ENCODE peak calls at places on chromosomes 7 and 10, in ten cellular contexts. H is astrocyte, G is ascending aorta, S is WERI-Rb-1, Y is progenitor cell of endocrine pancreas, J is AG10803, M is ovary, I is mesothelial cell of epicardium, L is A673, A is mammary epithelial cell. K is an unnamed sample.

GRCh38 chr7:2509298-2509906 is 10.2 kb upstream of the LFNG start:
- DNase-seq in L (no peak), Y (no peak), J (no peak), M (no peak), H (no peak), S (no peak), G (no peak), I (no peak), A (no peak), K (no peak)

GRCh38 chr7:142608630-142609029 is 140.6 kb upstream of the PRSS1 start:
- DNase-seq in I (no peak), S (no peak), Y (no peak), G (no peak), A (no peak), L (no peak), J (no peak), M (no peak), H (no peak), K (no peak)

GRCh38 chr10:92124020-92124419 is 166.9 kb downstream of the CPEB3 start:
- DNase-seq in G (no peak), M (peak), J (no peak), S (no peak), A (no peak), Y (no peak), L (no peak), I (no peak), H (no peak), K (no peak)

GRCh38 chr7:27128034-27128433 is 2.5 kb downstream of the HOXA4 start:
- DNase-seq in A (no peak), M (no peak), H (peak), L (no peak), I (no peak), S (no peak), G (no peak), J (no peak), Y (no peak), K (no peak)

GRCh38 chr10:109647627-109648026 is 275.7 kb downstream of the XPNPEP1 start:
- DNase-seq in G (no peak), Y (no peak), I (no peak), A (no peak), J (no peak), H (no peak), M (no peak), L (no peak), S (peak), K (no peak)

GRCh38 chr10:112985701-112986510 is 35.9 kb downstream of the TCF7L2 start:
- DNase-seq in S (no peak), A (peak), H (peak), J (peak), I (no peak), M (no peak), Y (no peak), G (no peak), L (no peak), K (no peak)

GRCh38 chr10:44589931-44590330 is 205.0 kb upstream of the CXCL12 start:
- DNase-seq in I (no peak), A (no peak), L (no peak), H (no peak), M (no peak), J (no peak), G (no peak), Y (no peak), S (no peak), K (no peak)

GRCh38 chr7:45573636-45574470 is at the start of gene ADCY1:
- DNase-seq in S (no peak), M (no peak), L (peak), Y (peak), J (no peak), I (peak), G (no peak), A (no peak), H (no peak), K (no peak)

GRCh38 chr7:21603972-21604749 is 61.3 kb downstream of the DNAH11 start:
- DNase-seq in M (no peak), L (no peak), J (no peak), H (no peak), G (no peak), Y (no peak), I (no peak), S (no peak), A (no peak), K (no peak)

GRCh38 chr7:23373151-23374004 is 74.2 kb downstream of the MALSU1 start:
- DNase-seq in Y (no peak), A (peak), H (peak), M (no peak), I (no peak), L (no peak), S (no peak), J (no peak), G (no peak), K (no peak)

GRCh38 chr10:14244801-14245211 is 85.9 kb downstream of the FRMD4A start:
- DNase-seq in G (no peak), H (peak), J (peak), L (peak), M (no peak), I (no peak), S (no peak), A (peak), Y (no peak), K (no peak)

GRCh38 chr10:77959384-77959783 is 32.8 kb upstream of the DLG5 start:
- DNase-seq in G (no peak), Y (no peak), H (peak), M (peak), A (no peak), J (no peak), I (no peak), S (no peak), L (no peak), K (no peak)

GRCh38 chr7:45574521-45575500 is 643 bp downstream of the ADCY1 start:
- DNase-seq in M (no peak), I (peak), L (peak), A (peak), H (peak), S (peak), G (no peak), J (peak), Y (peak), K (no peak)

GRCh38 chr7:78939669-78940068 is 513.8 kb downstream of the MAGI2 start:
- DNase-seq in G (no peak), A (no peak), I (no peak), H (no peak), J (no peak), M (no peak), S (no peak), Y (no peak), L (no peak), K (no peak)

GRCh38 chr7:116399808-116400207 is 99.7 kb upstream of the CAV2 start:
- DNase-seq in A (peak), L (peak), Y (no peak), J (peak), I (no peak), S (no peak), G (no peak), M (no peak), H (peak), K (no peak)

GRCh38 chr10:131641231-131641630 is 259.6 kb upstream of the PPP2R2D start:
- DNase-seq in A (no peak), M (no peak), L (peak), H (no peak), G (no peak), J (no peak), Y (no peak), I (no peak), S (no peak), K (no peak)

GRCh38 chr7:28815369-28815927 is 142.7 kb downstream of the TRIL start:
- DNase-seq in L (no peak), G (no peak), H (no peak), A (no peak), Y (no peak), M (no peak), I (no peak), S (no peak), J (peak), K (no peak)

GRCh38 chr10:117960345-117960744 is 86.4 kb downstream of the RAB11FIP2 start:
- DNase-seq in I (no peak), Y (no peak), J (peak), A (peak), M (no peak), H (peak), L (no peak), G (no peak), S (no peak), K (no peak)

GRCh38 chr10:131452926-131453771 is 141.6 kb upstream of the TCERG1L start:
- DNase-seq in Y (peak), A (no peak), L (no peak), I (peak), M (peak), S (peak), J (no peak), H (no peak), G (no peak), K (no peak)

GRCh38 chr7:32244806-32245345 is 174.7 kb upstream of the PDE1C start:
- DNase-seq in H (no peak), J (no peak), S (no peak), G (no peak), A (no peak), L (no peak), M (no peak), I (no peak), Y (no peak), K (no peak)

GRCh38 chr7:47453093-47454056 is 128.5 kb downstream of the TNS3 start:
- DNase-seq in A (peak), G (peak), L (no peak), H (peak), Y (no peak), S (no peak), J (peak), I (no peak), M (no peak), K (no peak)

GRCh38 chr7:128835790-128836641 is 5.8 kb downstream of the FLNC start:
- DNase-seq in S (no peak), I (no peak), J (peak), L (no peak), M (no peak), A (no peak), G (no peak), H (peak), Y (no peak), K (no peak)

GRCh38 chr10:11304906-11305585 is 287.4 kb downstream of the CELF2 start:
- DNase-seq in Y (no peak), M (no peak), A (no peak), J (no peak), L (no peak), S (no peak), I (no peak), H (no peak), G (no peak), K (no peak)

DNA sequence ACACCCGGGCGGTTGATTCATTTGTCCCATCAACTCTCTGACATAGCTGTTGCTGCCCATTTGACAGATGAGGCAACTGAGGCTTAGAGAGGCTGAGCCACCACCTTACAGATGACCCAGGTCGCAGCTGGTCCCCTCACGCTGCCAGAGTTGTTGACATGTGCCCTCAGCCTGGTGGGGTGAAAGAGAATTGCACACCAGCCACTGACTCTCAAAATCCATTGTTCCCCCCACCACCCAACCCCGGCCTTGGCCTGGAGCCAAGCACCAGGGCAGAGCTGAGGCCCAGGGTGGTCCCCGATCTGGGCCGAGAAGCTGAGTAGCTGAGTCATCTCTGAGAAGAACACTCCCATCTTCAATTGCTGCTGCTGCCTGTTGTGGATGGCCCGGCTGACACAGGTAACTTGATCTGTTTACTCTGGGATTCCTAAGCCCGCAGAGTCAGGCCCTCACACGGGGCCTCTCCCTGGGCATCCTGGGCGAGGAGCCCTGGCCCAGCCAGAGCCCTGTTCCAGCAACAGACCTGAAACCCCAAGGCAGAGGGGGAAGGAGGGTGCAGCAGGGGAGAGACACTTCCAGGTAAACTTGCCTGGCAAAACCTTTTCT is 27.5 kb downstream of the PVRIG start:
- DNase-seq in S (peak), L (peak), I (peak), A (peak), M (no peak), Y (no peak), H (peak), J (peak), G (no peak), K (no peak)
- TF ChIP-seq CTCF in S (peak), L (no peak), I (peak), A (no peak), M (no peak), Y (peak), H (no peak), J (no peak), G (no peak), K (no peak)

DNA sequence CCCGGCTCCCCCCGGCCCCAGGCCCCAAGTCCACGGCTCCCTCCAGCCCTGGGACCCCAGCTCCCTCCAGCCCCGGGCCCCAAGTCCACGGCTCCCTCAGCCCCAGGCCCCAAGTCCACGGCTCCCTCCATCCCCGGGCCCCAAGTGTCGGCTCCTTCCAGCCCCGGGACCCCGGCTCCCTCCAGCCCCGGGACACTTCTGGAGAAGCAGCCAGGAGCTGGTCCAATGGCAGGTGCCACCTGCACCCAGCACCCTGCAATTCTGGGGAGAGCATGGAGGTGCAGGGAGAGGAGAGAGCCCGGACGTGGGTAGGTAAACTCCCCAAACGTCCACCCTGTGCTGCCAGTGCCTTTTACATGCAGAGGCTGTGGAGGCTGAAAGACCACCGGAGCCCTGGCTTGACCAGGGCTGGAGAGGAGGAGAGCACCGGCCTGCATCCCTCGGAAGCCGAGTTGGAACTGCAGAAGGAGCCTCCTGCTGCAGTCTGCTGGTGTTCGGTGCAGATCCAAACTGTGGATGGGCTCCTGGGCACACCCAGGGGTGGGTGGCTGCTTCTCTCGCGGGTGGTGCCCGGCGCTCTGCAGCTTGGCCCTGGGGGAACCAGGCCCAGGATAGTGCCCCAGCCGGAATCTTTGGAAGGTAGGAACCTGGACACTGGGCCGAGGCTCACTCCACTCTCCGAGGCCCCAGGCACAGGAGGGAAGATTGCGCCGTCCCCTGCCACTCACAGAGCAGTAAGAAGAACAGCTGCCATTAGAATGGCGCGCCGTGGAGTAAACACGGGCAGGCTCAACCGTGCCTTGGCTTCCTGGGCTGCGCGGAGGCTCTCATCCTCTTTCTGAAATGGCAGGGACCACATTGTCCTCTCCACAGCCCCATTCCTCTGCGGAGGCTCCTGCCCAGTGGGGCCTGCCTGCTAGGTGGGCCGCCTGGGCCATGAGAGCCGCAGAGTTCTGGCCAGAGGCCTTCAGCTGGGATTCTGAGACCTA is 14.7 kb downstream of the SHH start:
- DNase-seq in A (no peak), H (no peak), S (no peak), G (no peak), L (no peak), I (no peak), J (no peak), M (no peak), Y (no peak), K (no peak)
- TF ChIP-seq CTCF in A (no peak), H (no peak), S (no peak), G (no peak), L (no peak), I (peak), J (no peak), M (no peak), Y (no peak), K (no peak)

DNA sequence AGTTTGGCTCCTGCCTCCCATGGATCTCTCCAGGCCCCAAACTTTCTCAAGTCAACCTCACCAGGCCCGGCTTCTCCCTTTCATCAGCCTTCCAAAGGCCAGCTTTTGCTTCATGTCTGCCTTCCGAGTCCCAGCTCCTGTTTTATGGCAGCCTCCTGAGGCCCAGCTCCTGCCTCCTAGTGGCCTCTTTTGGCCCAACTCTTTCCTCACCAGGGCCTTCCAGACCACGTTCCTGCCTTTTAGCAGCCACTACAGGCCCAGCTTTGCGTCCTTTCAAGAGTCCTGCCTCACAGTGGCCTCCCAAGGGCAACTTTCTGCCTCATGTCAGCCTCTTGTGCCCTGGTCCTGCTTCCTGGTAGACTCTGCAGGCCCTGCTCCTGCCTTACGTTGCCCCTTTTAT is 15.3 kb upstream of the TMEM248 start:
- DNase-seq in Y (no peak), L (peak), H (no peak), I (no peak), A (no peak), S (no peak), M (no peak), G (no peak), J (no peak), K (no peak)
- TF ChIP-seq CTCF in Y (peak), L (peak), H (no peak), I (no peak), A (peak), S (peak), M (no peak), G (no peak), J (peak), K (no peak)

GRCh38 chr7:74051629-74052410 is 23.8 kb downstream of the ELN start:
- DNase-seq in I (no peak), J (no peak), M (no peak), G (peak), H (no peak), L (no peak), A (no peak), S (peak), Y (peak), K (no peak)
- TF ChIP-seq CTCF in I (no peak), J (peak), M (no peak), G (no peak), H (no peak), L (no peak), A (peak), S (peak), Y (peak), K (no peak)

GRCh38 chr10:124921261-124921660 is 20.7 kb upstream of the ZRANB1 start:
- DNase-seq in J (no peak), I (no peak), H (no peak), M (no peak), Y (no peak), G (no peak), A (peak), S (no peak), L (no peak), K (no peak)
- TF ChIP-seq CTCF in J (no peak), I (no peak), H (no peak), M (no peak), Y (no peak), G (no peak), A (no peak), S (no peak), L (no peak), K (no peak)

GRCh38 chr7:26078437-26079362 is 73.3 kb upstream of the NFE2L3 start:
- DNase-seq in G (peak), A (peak), M (peak), I (peak), J (peak), S (peak), Y (peak), L (peak), H (peak), K (peak)

GRCh38 chr7:26083113-26083512 is 68.9 kb upstream of the NFE2L3 start:
- DNase-seq in H (peak), A (peak), J (no peak), G (no peak), I (no peak), L (peak), S (peak), M (no peak), Y (no peak), K (no peak)

GRCh38 chr7:26084418-26084817 is 67.6 kb upstream of the NFE2L3 start:
- DNase-seq in J (no peak), G (no peak), Y (no peak), I (no peak), L (no peak), M (no peak), S (no peak), H (no peak), A (no peak), K (no peak)

GRCh38 chr7:26085771-26086170 is 66.2 kb upstream of the NFE2L3 start:
- DNase-seq in L (no peak), I (no peak), S (no peak), A (no peak), M (no peak), G (no peak), Y (no peak), J (no peak), H (no peak), K (no peak)

DNA sequence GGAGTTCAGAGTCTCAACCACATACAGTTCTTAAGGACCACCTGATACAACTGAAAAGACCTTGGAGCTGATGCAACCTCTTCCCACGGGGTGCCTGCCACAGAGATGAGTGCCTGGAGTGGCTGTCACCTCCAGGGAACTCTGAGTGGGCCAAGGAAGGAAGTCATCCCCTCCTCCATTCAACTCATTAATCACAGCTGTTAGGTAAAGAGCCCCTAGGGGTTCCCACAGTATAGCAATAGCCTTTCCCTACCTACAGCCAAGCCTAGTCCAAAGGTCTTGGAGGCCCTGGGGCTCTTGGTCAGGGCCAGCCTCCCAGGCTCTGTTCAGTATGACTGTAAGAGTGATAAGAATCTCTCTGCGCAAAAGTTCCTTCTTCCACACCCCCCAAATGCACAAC is 70.4 kb upstream of the NFE2L3 start:
- DNase-seq in H (no peak), L (peak), M (no peak), Y (no peak), J (no peak), I (no peak), A (no peak), S (no peak), G (no peak), K (no peak)
- TF ChIP-seq CTCF in H (no peak), L (no peak), M (no peak), Y (no peak), J (no peak), I (no peak), A (no peak), S (no peak), G (no peak), K (no peak)